ENCODE peak calls at places on chromosomes 12 and 14, in four cellular contexts. S is NCI-H1105, Y is WTC11, X is EL. K is an unnamed sample.

GRCh38 chr14:67240168-67240932 is 885 bp upstream of the PALS1 start:
- DNase-seq in Y (peak), S (no peak), X (peak), K (no peak)

GRCh38 chr12:6927379-6927991 is at the start of gene ATN1:
- DNase-seq in X (peak), S (peak), Y (peak), K (peak)

GRCh38 chr14:72563676-72564075 is 330.2 kb downstream of the DPF3 start:
- DNase-seq in S (no peak), X (no peak), Y (no peak), K (no peak)

GRCh38 chr12:19998968-19999792 is 369.2 kb upstream of the PDE3A start:
- DNase-seq in X (no peak), Y (no peak), S (no peak), K (no peak)

GRCh38 chr12:69687390-69687789 is 11.7 kb downstream of the BEST3 start:
- DNase-seq in X (no peak), Y (no peak), S (no peak), K (no peak)

GRCh38 chr12:75706786-75707605 is 195.6 kb upstream of the KRR1 start:
- DNase-seq in S (no peak), X (peak), Y (no peak), K (no peak)

GRCh38 chr12:108649126-108649525 is 15.4 kb upstream of the SELPLG start:
- DNase-seq in X (peak), Y (no peak), S (no peak), K (no peak)

GRCh38 chr14:88695873-88696272 is 96.9 kb downstream of the EML5 start:
- DNase-seq in S (no peak), X (peak), Y (no peak), K (no peak)

GRCh38 chr14:64726585-64726890 is 22.3 kb downstream of the PLEKHG3 start:
- DNase-seq in S (no peak), X (peak), Y (no peak), K (no peak)

GRCh38 chr12:118164798-118165486 is 29.0 kb downstream of the PEBP1 start:
- DNase-seq in Y (peak), S (peak), X (peak), K (no peak)

GRCh38 chr12:88218293-88218692 is 76.2 kb downstream of the TMTC3 start:
- DNase-seq in S (no peak), X (no peak), Y (no peak), K (no peak)

GRCh38 chr12:51393676-51394545 is 2.7 kb upstream of the GALNT6 start:
- DNase-seq in Y (no peak), S (no peak), X (peak), K (peak)

GRCh38 chr12:26100966-26101744 is 23.7 kb downstream of the BHLHE41 start:
- DNase-seq in Y (no peak), X (no peak), S (peak), K (no peak)

GRCh38 chr12:63982787-63983186 is 138.3 kb downstream of the SRGAP1 start:
- DNase-seq in X (no peak), S (no peak), Y (no peak), K (no peak)

GRCh38 chr14:60222820-60223219 is 26.2 kb upstream of the PPM1A start:
- DNase-seq in X (no peak), S (no peak), Y (no peak), K (no peak)

GRCh38 chr14:34699873-34700621 is 14.3 kb downstream of the CFL2 start:
- DNase-seq in S (no peak), X (peak), Y (no peak), K (peak)

GRCh38 chr14:69333791-69334337 is 64.2 kb downstream of the ERH start:
- DNase-seq in S (no peak), Y (no peak), X (no peak), K (no peak)

GRCh38 chr12:90076851-90077319 is 368.2 kb upstream of the ATP2B1 start:
- DNase-seq in S (no peak), X (no peak), Y (no peak), K (no peak)

GRCh38 chr12:55838361-55838760 is 4.4 kb downstream of the MMP19 start:
- DNase-seq in X (no peak), Y (no peak), S (no peak), K (no peak)

GRCh38 chr14:26538176-26538575 is 59.7 kb downstream of the NOVA1 start:
- DNase-seq in Y (no peak), X (no peak), S (no peak), K (no peak)

GRCh38 chr14:64915025-64915424 is 770 bp downstream of the CHURC1 start:
- DNase-seq in S (no peak), X (no peak), Y (no peak), K (no peak)

GRCh38 chr14:63555572-63555971 is 12.4 kb upstream of the PPP2R5E start:
- DNase-seq in Y (no peak), S (no peak), X (no peak), K (no peak)

GRCh38 chr14:81625343-81625742 is 91.7 kb upstream of the SEL1L start:
- DNase-seq in X (no peak), Y (no peak), S (peak), K (no peak)

GRCh38 chr12:9933966-9934365 is 1.8 kb upstream of the CLEC2A start:
- DNase-seq in S (no peak), Y (no peak), X (no peak), K (peak)

K was measured in GM04503.